ENCODE peak calls at places on chromosomes 16 and 17, in ten cellular contexts. C, N, G, Q, D, O, Y, P, Z and M are unnamed samples.

GRCh38 chr16:67372664-67373063 is 20.6 kb downstream of the TPPP3 start:
- DNase-seq in Q (no peak), Z (no peak), N (no peak), Y (no peak), C (no peak), O (no peak), G (peak; percentile 41), P (no peak), D (peak; percentile 47), M (no peak)

GRCh38 chr17:19714542-19715411 is 1.6 kb downstream of the SLC47A2 start:
- DNase-seq in Y (no peak), Q (peak; percentile 65), P (no peak), G (no peak), Z (no peak), C (no peak), O (peak; percentile 83), D (no peak), N (no peak), M (no peak)

GRCh38 chr16:50509521-50510341 is 38.5 kb upstream of the NKD1 start:
- DNase-seq in Q (no peak), O (peak; percentile 91), Y (no peak), D (peak; percentile 85), P (no peak), C (peak; percentile 24), N (no peak), G (peak; percentile 11), Z (no peak), M (no peak)

GRCh38 chr16:47817048-47817447 is 338.7 kb downstream of the ABCC12 start:
- DNase-seq in D (no peak), P (no peak), C (no peak), Y (no peak), Z (no peak), O (no peak), G (no peak), Q (no peak), N (no peak), M (no peak)

GRCh38 chr17:58587713-58588117 is 73.3 kb upstream of the MTMR4 start:
- DNase-seq in G (peak; percentile 69), P (no peak), N (peak; percentile 25), O (peak; percentile 97), Q (peak; percentile 67), Z (peak; percentile 25), D (peak; percentile 79), Y (peak; percentile 67), C (peak; percentile 21), M (no peak)

GRCh38 chr17:15944720-15945492 is at the start of gene ADORA2B:
- DNase-seq in P (no peak), C (peak; percentile 60), N (no peak), Z (no peak), Y (peak; percentile 89), Q (no peak), G (peak; percentile 75), D (peak; percentile 83), O (peak; percentile 95), M (peak; percentile 42)

GRCh38 chr17:43020789-43021738 is 1.1 kb downstream of the VAT1 start:
- DNase-seq in G (peak; percentile 70), C (peak; percentile 67), N (no peak), O (peak; percentile 89), P (no peak), Q (peak; percentile 92), Y (peak; percentile 91), Z (no peak), D (peak; percentile 75), M (peak; percentile 42)

GRCh38 chr17:76888661-76889060 is 20.5 kb downstream of the MGAT5B start:
- DNase-seq in O (peak; percentile 92), Z (no peak), N (no peak), C (no peak), P (no peak), Y (no peak), Q (no peak), D (peak; percentile 85), G (no peak), M (no peak)

GRCh38 chr16:4183258-4184037 is 58.4 kb downstream of the SRL start:
- DNase-seq in G (peak; percentile 91), Y (peak; percentile 97), Z (peak; percentile 74), Q (peak; percentile 96), D (peak; percentile 97), C (peak; percentile 80), P (peak; percentile 81), O (peak; percentile 98), N (peak; percentile 28), M (peak; percentile 92)

GRCh38 chr16:4179763-4180260 is 62.1 kb downstream of the SRL start:
- DNase-seq in Q (no peak), Z (no peak), D (no peak), P (no peak), Y (no peak), G (no peak), C (no peak), O (no peak), N (no peak), M (no peak)

GRCh38 chr16:4182581-4183257 is 59.2 kb downstream of the SRL start:
- DNase-seq in C (no peak), Z (no peak), P (no peak), N (no peak), O (no peak), Q (no peak), Y (no peak), G (no peak), D (no peak), M (no peak)

GRCh38 chr16:4180511-4180910 is 61.4 kb downstream of the SRL start:
- DNase-seq in O (no peak), P (no peak), Y (no peak), G (no peak), Q (no peak), N (no peak), C (no peak), Z (no peak), D (no peak), M (no peak)

DNA sequence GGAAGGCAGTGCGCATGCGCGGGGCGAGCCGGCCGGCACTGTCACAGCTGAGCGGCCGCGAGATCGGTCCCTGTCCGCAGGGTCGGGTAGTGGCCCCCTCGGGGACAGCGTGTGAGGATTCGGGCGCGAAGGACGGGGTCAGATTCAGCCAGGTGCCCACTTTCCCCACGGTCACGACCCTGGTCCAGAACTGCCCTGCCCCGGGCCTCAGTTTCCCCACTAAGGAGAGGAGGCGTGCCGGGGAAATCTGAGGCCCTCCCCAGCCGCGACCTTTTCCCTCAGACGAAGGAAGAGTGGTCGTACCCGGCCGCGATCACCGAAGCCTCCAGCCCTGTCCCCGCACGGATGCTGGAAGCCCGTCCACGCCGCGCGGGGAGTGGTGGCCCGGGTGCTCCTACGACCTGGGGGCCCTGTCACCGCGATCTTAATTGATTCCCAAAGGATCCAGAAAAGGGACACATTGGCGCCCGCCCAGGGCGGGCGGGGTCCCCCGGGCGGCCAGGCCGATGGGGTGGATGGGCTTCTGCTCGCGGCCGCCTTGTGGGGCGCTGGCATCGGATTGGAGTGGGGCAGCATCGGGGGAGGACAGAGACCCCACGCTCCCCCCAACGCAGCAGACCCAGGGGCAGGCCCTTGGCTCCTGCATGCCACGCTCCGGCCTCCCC is 57.7 kb downstream of the SRL start:
- DNase-seq in D (no peak), Z (no peak), C (no peak), Y (peak; percentile 73), N (no peak), P (no peak), Q (peak; percentile 68), G (no peak), O (peak; percentile 63), M (peak; percentile 26)
- H3K27ac ChIP-seq in D (no peak overlapping the region), Z (no peak overlapping the region), C (no peak overlapping the region), Y (peak overlapping the region; percentile 93), N (no peak overlapping the region), P (no peak overlapping the region), Q (peak overlapping the region; percentile 89), G (peak overlapping the region; percentile 99), O (no peak overlapping the region), M (peak overlapping the region; percentile 45)

DNA sequence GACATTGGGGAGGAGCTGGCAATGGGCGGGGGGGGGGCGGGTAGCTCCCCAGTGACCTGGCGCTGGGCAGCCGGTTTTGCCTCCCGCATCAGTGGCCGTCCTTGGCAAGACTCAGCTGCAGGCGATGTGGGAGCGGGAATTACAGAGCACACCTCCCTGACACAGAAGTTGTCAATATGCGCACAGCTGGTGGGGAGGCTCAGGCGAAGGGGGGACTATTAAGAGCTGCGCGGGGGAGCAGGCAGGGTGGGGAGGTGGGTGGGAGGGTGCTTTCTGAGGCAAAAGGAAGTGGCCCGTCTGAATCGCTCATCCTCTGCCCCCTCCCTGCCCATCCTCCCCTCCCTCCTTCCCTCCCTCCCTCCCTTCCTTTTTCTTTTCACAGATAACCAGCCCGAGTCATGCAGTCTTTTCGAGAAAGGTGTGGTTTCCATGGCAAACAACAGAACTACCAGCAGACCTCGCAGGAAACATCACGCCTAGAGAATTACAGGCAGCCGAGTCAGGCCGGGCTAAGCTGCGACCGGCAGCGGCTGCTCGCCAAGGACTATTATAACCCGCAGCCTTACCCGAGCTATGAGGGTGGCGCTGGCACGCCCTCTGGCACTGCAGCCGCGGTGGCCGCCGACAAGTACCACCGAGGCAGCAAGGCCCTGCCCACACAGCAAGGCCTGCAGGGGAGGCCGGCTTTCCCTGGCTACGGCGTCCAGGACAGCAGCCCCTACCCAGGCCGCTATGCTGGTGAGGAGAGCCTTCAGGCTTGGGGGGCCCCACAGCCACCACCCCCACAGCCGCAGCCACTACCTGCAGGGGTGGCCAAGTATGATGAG is 44.0 kb downstream of the SREBF1 start:
- DNase-seq in D (peak; percentile 69), P (no peak), O (peak; percentile 90), N (no peak), G (no peak), Y (no peak), Z (peak; percentile 17), Q (no peak), C (peak; percentile 53), M (peak; percentile 38)
- H3K27ac ChIP-seq in D (no peak overlapping the region), P (no peak overlapping the region), O (no peak overlapping the region), N (peak overlapping the region; percentile 52), G (no peak overlapping the region), Y (no peak overlapping the region), Z (peak overlapping the region; percentile 50), Q (no peak overlapping the region), C (no peak overlapping the region), M (peak overlapping the region; percentile 38)

GRCh38 chr17:2972749-2973148 is 90.7 kb downstream of the OR1D5 start:
- DNase-seq in Q (no peak), C (no peak), O (no peak), Y (no peak), D (no peak), G (peak; percentile 75), Z (no peak), P (no peak), N (no peak), M (no peak)

GRCh38 chr17:2974347-2974746 is 89.1 kb downstream of the OR1D5 start:
- DNase-seq in Q (no peak), Z (no peak), C (no peak), N (no peak), P (no peak), D (no peak), G (no peak), O (no peak), Y (no peak), M (no peak)

GRCh38 chr17:2977157-2977556 is 86.2 kb downstream of the OR1D5 start:
- DNase-seq in D (no peak), P (no peak), Q (no peak), O (no peak), C (no peak), Z (no peak), N (no peak), G (no peak), Y (no peak), M (no peak)

GRCh38 chr17:2971851-2972250 is 91.6 kb downstream of the OR1D5 start:
- DNase-seq in G (no peak), D (no peak), Z (no peak), C (no peak), O (no peak), Q (no peak), N (no peak), Y (no peak), P (no peak), M (no peak)

DNA sequence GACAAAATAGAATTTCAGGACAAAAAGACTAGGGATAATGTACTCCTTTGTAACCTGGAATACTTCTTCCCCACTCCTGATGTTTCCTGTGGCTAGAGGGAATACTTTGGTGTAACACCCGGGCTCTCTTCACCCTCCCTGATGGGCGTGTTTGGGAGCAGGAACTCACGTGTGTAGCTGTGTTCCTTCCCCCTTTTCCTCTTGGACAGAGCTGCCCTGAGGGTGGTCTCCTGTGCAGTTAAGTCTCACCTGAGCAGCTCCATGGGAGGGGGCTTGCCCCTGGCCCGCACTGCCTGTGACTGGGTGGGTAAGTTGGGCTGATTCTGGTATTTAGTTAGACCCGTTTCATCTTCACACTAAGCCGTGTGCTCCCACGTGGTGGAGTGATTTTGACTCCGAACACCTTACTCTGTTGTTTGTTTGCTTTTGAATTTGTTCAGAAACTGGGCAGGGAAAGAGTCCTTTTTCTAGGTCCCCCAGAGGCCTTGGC is 87.9 kb downstream of the OR1D5 start:
- DNase-seq in O (peak; percentile 54), Y (peak; percentile 59), Q (peak; percentile 48), D (no peak), C (no peak), N (no peak), G (no peak), Z (no peak), P (no peak), M (no peak)
- H3K27ac ChIP-seq in O (no peak overlapping the region), Y (no peak overlapping the region), Q (no peak overlapping the region), D (no peak overlapping the region), C (no peak overlapping the region), N (no peak overlapping the region), G (no peak overlapping the region), Z (no peak overlapping the region), P (no peak overlapping the region), M (no peak overlapping the region)

GRCh38 chr17:48502901-48503300 is 27.9 kb downstream of the HOXB1 start:
- DNase-seq in Q (no peak), N (no peak), G (no peak), Z (no peak), Y (no peak), C (no peak), P (no peak), D (no peak), O (no peak), M (no peak)

GRCh38 chr17:48503747-48504146 is 27.1 kb downstream of the HOXB1 start:
- DNase-seq in O (peak; percentile 79), Q (no peak), P (peak; percentile 89), Z (no peak), C (no peak), N (no peak), D (no peak), Y (no peak), G (no peak), M (no peak)

GRCh38 chr17:48506246-48506645 is 24.6 kb downstream of the HOXB1 start:
- DNase-seq in Q (no peak), N (no peak), P (no peak), O (no peak), Z (no peak), D (no peak), Y (no peak), G (no peak), C (no peak), M (no peak)

GRCh38 chr17:48504953-48505352 is 25.9 kb downstream of the HOXB1 start:
- DNase-seq in Q (no peak), Z (no peak), P (no peak), O (no peak), Y (no peak), G (no peak), C (no peak), N (no peak), D (no peak), M (no peak)

DNA sequence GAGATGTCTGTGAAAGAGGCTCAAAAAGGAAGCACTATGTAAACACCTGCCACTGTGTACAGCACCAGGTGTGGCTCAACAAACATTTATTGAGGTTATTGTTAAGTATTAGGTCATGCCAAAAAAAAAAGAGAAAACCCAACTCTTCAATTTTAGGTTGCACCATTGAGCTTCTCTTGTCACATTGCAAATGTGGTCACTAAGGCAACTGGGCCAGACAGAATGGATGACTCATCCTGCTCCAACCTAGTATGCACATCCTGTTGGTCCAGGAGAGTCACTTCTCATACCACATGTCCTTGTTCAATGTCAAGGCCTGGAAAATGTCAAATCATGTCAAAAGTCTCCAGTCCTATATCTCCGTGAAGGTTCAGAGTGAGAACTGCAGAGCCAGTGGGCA is 25.0 kb downstream of the HOXB1 start:
- DNase-seq in Q (no peak), N (no peak), D (no peak), G (peak; percentile 89), Y (no peak), O (peak; percentile 62), C (peak; percentile 70), P (no peak), Z (peak; percentile 46), M (no peak)
- H3K27ac ChIP-seq in Q (no peak overlapping the region), N (no peak overlapping the region), D (no peak overlapping the region), G (peak overlapping the region; percentile 16), Y (no peak overlapping the region), O (no peak overlapping the region), C (no peak overlapping the region), P (no peak overlapping the region), Z (no peak overlapping the region), M (no peak overlapping the region)